ENCODE peak calls at places on chromosomes 4 and X, in six cellular contexts. O, B, R, G, Q and H are unnamed samples.

GRCh38 chr4:101103381-101104142 is 243.8 kb downstream of the PPP3CA start:
- ATAC-seq in O (no peak), B (no peak), R (peak; percentile 66), G (no peak), Q (peak; percentile 83), H (no peak)

GRCh38 chr4:112112590-112113170 is 32.6 kb upstream of the FAM241A start:
- ATAC-seq in O (peak; percentile 56), B (peak; percentile 63), R (no peak), G (no peak), Q (no peak), H (no peak)

GRCh38 chr4:144621681-144622080 is 24.3 kb upstream of the HHIP start:
- ATAC-seq in O (no peak), B (no peak), R (no peak), G (no peak), Q (no peak), H (no peak)

GRCh38 chr4:84814100-84814750 is 152.3 kb downstream of the WDFY3 start:
- ATAC-seq in O (peak; percentile 100), B (peak; percentile 90), R (peak; percentile 78), G (peak; percentile 95), Q (peak; percentile 36), H (peak; percentile 80)

GRCh38 chr4:107058828-107059227 is 22.7 kb upstream of the DKK2 start:
- ATAC-seq in O (no peak), B (no peak), R (no peak), G (no peak), Q (no peak), H (no peak)

GRCh38 chr4:155392486-155393184 is 15.9 kb upstream of the MAP9 start:
- ATAC-seq in O (peak; percentile 96), B (no peak), R (no peak), G (no peak), Q (no peak), H (no peak)

GRCh38 chr4:1167244-1167949 is 5.0 kb downstream of the SPON2 start:
- ATAC-seq in O (peak; percentile 79), B (peak; percentile 79), R (peak; percentile 90), G (peak; percentile 95), Q (peak; percentile 96), H (peak; percentile 81)

GRCh38 chr4:46389301-46389761 is 597 bp downstream of the GABRA2 start:
- ATAC-seq in O (peak; percentile 39), B (peak; percentile 83), R (peak; percentile 21), G (no peak), Q (no peak), H (no peak)

GRCh38 chrX:45710081-45710801 is 509.6 kb upstream of the DIPK2B start:
- ATAC-seq in O (peak; percentile 91), B (no peak), R (no peak), G (no peak), Q (peak; percentile 92), H (no peak)

GRCh38 chr4:135476272-135476671 is 1274.7 kb upstream of the PABPC4L start:
- ATAC-seq in O (no peak), B (no peak), R (no peak), G (no peak), Q (no peak), H (no peak)

GRCh38 chr4:48227662-48228061 is 42.0 kb downstream of the TEC start:
- ATAC-seq in O (no peak), B (no peak), R (peak; percentile 65), G (peak; percentile 37), Q (peak; percentile 73), H (no peak)

GRCh38 chr4:61277785-61278184 is 77.7 kb downstream of the ADGRL3 start:
- ATAC-seq in O (no peak), B (no peak), R (no peak), G (no peak), Q (no peak), H (no peak)

GRCh38 chr4:42819863-42820514 is 72.5 kb upstream of the GRXCR1 start:
- ATAC-seq in O (no peak), B (no peak), R (peak; percentile 11), G (no peak), Q (no peak), H (no peak)

GRCh38 chr4:1296324-1297022 is 6.8 kb downstream of the MAEA start:
- ATAC-seq in O (no peak), B (no peak), R (no peak), G (no peak), Q (no peak), H (no peak)

GRCh38 chr4:179666226-179666625 is 2224.0 kb upstream of the AGA start:
- ATAC-seq in O (no peak), B (no peak), R (no peak), G (no peak), Q (no peak), H (no peak)

GRCh38 chr4:150875367-150875766 is 139.7 kb downstream of the LRBA start:
- ATAC-seq in O (no peak), B (no peak), R (no peak), G (peak; percentile 68), Q (no peak), H (no peak)

GRCh38 chr4:1006856-1007255 is 4.6 kb upstream of the FGFRL1 start:
- ATAC-seq in O (no peak), B (no peak), R (no peak), G (no peak), Q (no peak), H (no peak)

GRCh38 chrX:71301195-71301924 is at the start of gene ITGB1BP2:
- ATAC-seq in O (peak; percentile 12), B (peak; percentile 51), R (no peak), G (peak; percentile 58), Q (no peak), H (peak; percentile 83)

GRCh38 chr4:128688846-128689467 is 120.5 kb upstream of the JADE1 start:
- ATAC-seq in O (no peak), B (no peak), R (no peak), G (peak; percentile 94), Q (no peak), H (no peak)

GRCh38 chr4:25280210-25280609 is 32.4 kb upstream of the ZCCHC4 start:
- ATAC-seq in O (no peak), B (no peak), R (no peak), G (no peak), Q (no peak), H (no peak)

GRCh38 chrX:13827693-13828092 is 10.8 kb upstream of the GPM6B start:
- ATAC-seq in O (no peak), B (no peak), R (no peak), G (no peak), Q (no peak), H (no peak)

GRCh38 chrX:16946971-16947562 is 609 bp downstream of the REPS2 start:
- ATAC-seq in O (peak; percentile 57), B (peak; percentile 36), R (peak; percentile 41), G (peak; percentile 23), Q (peak; percentile 54), H (peak; percentile 9)

GRCh38 chr4:102564399-102564921 is 63.3 kb downstream of the NFKB1 start:
- ATAC-seq in O (no peak), B (no peak), R (peak; percentile 84), G (no peak), Q (peak; percentile 87), H (peak; percentile 17)

GRCh38 chrX:132092439-132093065 is 35.3 kb downstream of the FRMD7 start:
- ATAC-seq in O (peak; percentile 77), B (peak; percentile 84), R (peak; percentile 76), G (peak; percentile 96), Q (peak; percentile 93), H (peak; percentile 48)

GRCh38 chr4:140602714-140603113 is 34.0 kb upstream of the UCP1 start:
- ATAC-seq in O (no peak), B (no peak), R (no peak), G (no peak), Q (no peak), H (no peak)

GRCh38 chr4:186845137-186845842 is 121.6 kb upstream of the FAT1 start:
- ATAC-seq in O (peak; percentile 74), B (peak; percentile 66), R (peak; percentile 74), G (peak; percentile 87), Q (no peak), H (peak; percentile 61)

GRCh38 chrX:65745427-65745826 is 78.0 kb downstream of the MSN start:
- ATAC-seq in O (no peak), B (no peak), R (no peak), G (no peak), Q (peak; percentile 54), H (no peak)

GRCh38 chrX:148552775-148553174 is 52.4 kb downstream of the AFF2 start:
- ATAC-seq in O (no peak), B (no peak), R (no peak), G (peak; percentile 58), Q (peak; percentile 53), H (no peak)

GRCh38 chr4:61522312-61522711 is 322.2 kb downstream of the ADGRL3 start:
- ATAC-seq in O (no peak), B (no peak), R (no peak), G (no peak), Q (no peak), H (no peak)

GRCh38 chrX:101657495-101657894 is 2.2 kb downstream of the ARMCX2 start:
- ATAC-seq in O (no peak), B (no peak), R (no peak), G (no peak), Q (no peak), H (no peak)

GRCh38 chrX:101656817-101657216 is 2.8 kb downstream of the ARMCX2 start:
- ATAC-seq in O (no peak), B (no peak), R (no peak), G (no peak), Q (no peak), H (no peak)

GRCh38 chrX:101659601-101660063 is at the start of gene ARMCX2:
- ATAC-seq in O (no peak), B (no peak), R (peak; percentile 91), G (no peak), Q (peak; percentile 60), H (peak; percentile 75)

GRCh38 chrX:101655540-101655939 is 4.1 kb downstream of the ARMCX2 start:
- ATAC-seq in O (no peak), B (no peak), R (no peak), G (no peak), Q (peak; percentile 33), H (no peak)

GRCh38 chrX:101658661-101659477 is 781 bp downstream of the ARMCX2 start:
- ATAC-seq in O (peak; percentile 66), B (no peak), R (peak; percentile 94), G (peak; percentile 99), Q (peak; percentile 86), H (peak; percentile 71)
- TF ChIP-seq EP300 in O (no peak), B (no peak), R (no peak), G (no peak), Q (no peak), H (no peak)

GRCh38 chr4:174303687-174304086 is 20.0 kb downstream of the CEP44 start:
- ATAC-seq in O (no peak), B (no peak), R (no peak), G (no peak), Q (no peak), H (no peak)
- TF ChIP-seq CTCF in O (no peak), B (no peak), R (no peak), G (no peak), Q (no peak), H (no peak)

GRCh38 chrX:39941332-39941920 is 156.3 kb downstream of the BCOR start:
- ATAC-seq in O (no peak), B (no peak), R (no peak), G (no peak), Q (no peak), H (no peak)
- TF ChIP-seq EP300 in O (no peak), B (no peak), R (no peak), G (no peak), Q (no peak), H (no peak)

DNA sequence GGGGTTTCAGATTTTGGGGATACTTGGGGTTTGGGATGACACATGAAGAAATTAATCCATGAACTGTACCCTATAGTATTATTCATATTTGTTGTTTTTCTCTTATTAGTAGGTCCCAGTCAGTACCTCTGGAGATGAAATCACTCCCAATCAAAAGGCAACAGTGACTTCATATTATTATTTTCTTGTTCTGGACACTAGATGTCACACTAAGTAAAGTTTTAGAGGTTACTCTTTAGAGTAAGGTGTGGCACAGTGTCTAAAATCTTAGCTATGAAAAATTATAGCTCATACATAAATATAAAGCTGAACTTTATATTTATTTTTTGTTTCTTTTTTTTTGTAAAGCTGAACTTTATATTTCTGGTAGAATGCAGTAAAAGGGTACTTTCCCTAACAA is 35.1 kb downstream of the FAM114A1 start:
- ATAC-seq in O (peak; percentile 81), B (no peak), R (peak; percentile 46), G (peak; percentile 88), Q (peak; percentile 95), H (no peak)
- TF ChIP-seq CTCF in O (peak; percentile 49), B (peak; percentile 49), R (no peak), G (peak; percentile 58), Q (no peak), H (peak; percentile 39)